ENCODE peak calls at places on chromosomes 5 and 9, in nine cellular contexts. T is left ventricle myocardium inferior, X is psoas muscle, W is ascending aorta, A is lung, C is kidney, G is tibial nerve, E is brain microvascular endothelial cell, R is stomach. I is an unnamed sample. For H3K36me3, the result is how much of the 10 kb centered on the place peaks cover.

GRCh38 chr9:111965566-111966019 is 69.0 kb downstream of the UGCG start:
- DNase-seq in T (no peak), X (no peak), W (no peak), A (no peak), C (no peak), G (no peak), E (peak), R (no peak), I (peak)

GRCh38 chr5:65791721-65792698 is 70.0 kb downstream of the NLN start:
- DNase-seq in T (no peak), X (no peak), W (no peak), A (no peak), C (no peak), G (no peak), E (no peak), R (no peak), I (no peak)

GRCh38 chr5:41305056-41305455 is 91.7 kb upstream of the C6 start:
- DNase-seq in T (no peak), X (no peak), W (no peak), A (no peak), C (no peak), G (no peak), E (no peak), R (no peak), I (no peak)

GRCh38 chr9:80208662-80209061 is 636.9 kb downstream of the TLE4 start:
- DNase-seq in T (no peak), X (no peak), W (no peak), A (no peak), C (no peak), G (no peak), E (no peak), R (no peak), I (no peak)

GRCh38 chr5:72920690-72921089 is 35.2 kb upstream of the FCHO2 start:
- DNase-seq in T (no peak), X (no peak), W (no peak), A (no peak), C (no peak), G (no peak), E (no peak), R (no peak), I (no peak)

GRCh38 chr5:131720714-131721113 is 76.1 kb downstream of the FNIP1 start:
- DNase-seq in T (no peak), X (no peak), W (no peak), A (no peak), C (no peak), G (no peak), E (no peak), R (no peak), I (no peak)

GRCh38 chr5:122942164-122942914 is 94.2 kb downstream of the PPIC start:
- DNase-seq in T (no peak), X (no peak), W (no peak), A (no peak), C (no peak), G (no peak), E (peak), R (no peak), I (peak)

GRCh38 chr5:88683506-88684135 is 199.4 kb downstream of the MEF2C start:
- DNase-seq in T (no peak), X (no peak), W (no peak), A (no peak), C (no peak), G (no peak), E (no peak), R (no peak), I (no peak)

GRCh38 chr5:142056831-142057696 is 44.2 kb upstream of the GNPDA1 start:
- DNase-seq in T (no peak), X (no peak), W (no peak), A (no peak), C (no peak), G (no peak), E (no peak), R (no peak), I (no peak)

GRCh38 chr5:153523196-153523595 is 32.7 kb downstream of the GRIA1 start:
- DNase-seq in T (no peak), X (no peak), W (no peak), A (no peak), C (no peak), G (no peak), E (peak), R (no peak), I (no peak)

GRCh38 chr9:136512651-136513066 is 29.8 kb upstream of the SEC16A start:
- DNase-seq in T (peak), X (no peak), W (no peak), A (no peak), C (no peak), G (no peak), E (no peak), R (no peak), I (no peak)

GRCh38 chr5:1291611-1292080 is 3.2 kb downstream of the TERT start:
- DNase-seq in T (no peak), X (no peak), W (peak), A (no peak), C (peak), G (no peak), E (no peak), R (no peak), I (no peak)

GRCh38 chr9:115234094-115234493 is 116.1 kb upstream of the TNC start:
- DNase-seq in T (no peak), X (no peak), W (no peak), A (peak), C (no peak), G (no peak), E (peak), R (no peak), I (peak)

GRCh38 chr9:124290053-124290581 is 32.4 kb downstream of the NEK6 start:
- DNase-seq in T (no peak), X (no peak), W (no peak), A (no peak), C (no peak), G (no peak), E (no peak), R (peak), I (no peak)
- TF ChIP-seq CTCF in T (no peak), X (no peak), W (no peak), A (no peak), C (no peak), G (no peak), E (no peak), R (peak), I (no peak)

GRCh38 chr5:150386024-150386855 is 26.5 kb downstream of the CD74 start:
- DNase-seq in T (no peak), X (no peak), W (no peak), A (no peak), C (no peak), G (no peak), E (no peak), R (no peak), I (no peak)
- H3K36me3 ChIP-seq in T (half or more), X (under half), W (half or more), A (under half), C (under half), G (under half), E (half or more), R (half or more), I (under half)

GRCh38 chr5:7868427-7868772 is 431 bp downstream of the FASTKD3 start:
- DNase-seq in T (no peak), X (no peak), W (no peak), A (no peak), C (no peak), G (no peak), E (no peak), R (no peak), I (no peak)

GRCh38 chr5:7869474-7870136 is 657 bp downstream of the MTRR start:
- DNase-seq in T (peak), X (no peak), W (no peak), A (no peak), C (no peak), G (no peak), E (no peak), R (peak), I (no peak)

GRCh38 chr5:7868773-7869473 is at the start of the genes FASTKD3 and MTRR:
- DNase-seq in T (peak), X (peak), W (peak), A (peak), C (peak), G (peak), E (peak), R (peak), I (peak)

GRCh38 chr5:7866194-7866593 is 2.6 kb downstream of the FASTKD3 start:
- DNase-seq in T (no peak), X (no peak), W (no peak), A (no peak), C (no peak), G (no peak), E (no peak), R (no peak), I (no peak)

GRCh38 chr5:7867260-7867659 is 1.6 kb downstream of the FASTKD3 start:
- DNase-seq in T (no peak), X (no peak), W (no peak), A (no peak), C (no peak), G (no peak), E (no peak), R (no peak), I (no peak)
- H3K4me3 ChIP-seq in T (no peak), X (no peak), W (peak), A (no peak), C (peak), G (no peak), E (no peak), R (no peak), I (no peak)

DNA sequence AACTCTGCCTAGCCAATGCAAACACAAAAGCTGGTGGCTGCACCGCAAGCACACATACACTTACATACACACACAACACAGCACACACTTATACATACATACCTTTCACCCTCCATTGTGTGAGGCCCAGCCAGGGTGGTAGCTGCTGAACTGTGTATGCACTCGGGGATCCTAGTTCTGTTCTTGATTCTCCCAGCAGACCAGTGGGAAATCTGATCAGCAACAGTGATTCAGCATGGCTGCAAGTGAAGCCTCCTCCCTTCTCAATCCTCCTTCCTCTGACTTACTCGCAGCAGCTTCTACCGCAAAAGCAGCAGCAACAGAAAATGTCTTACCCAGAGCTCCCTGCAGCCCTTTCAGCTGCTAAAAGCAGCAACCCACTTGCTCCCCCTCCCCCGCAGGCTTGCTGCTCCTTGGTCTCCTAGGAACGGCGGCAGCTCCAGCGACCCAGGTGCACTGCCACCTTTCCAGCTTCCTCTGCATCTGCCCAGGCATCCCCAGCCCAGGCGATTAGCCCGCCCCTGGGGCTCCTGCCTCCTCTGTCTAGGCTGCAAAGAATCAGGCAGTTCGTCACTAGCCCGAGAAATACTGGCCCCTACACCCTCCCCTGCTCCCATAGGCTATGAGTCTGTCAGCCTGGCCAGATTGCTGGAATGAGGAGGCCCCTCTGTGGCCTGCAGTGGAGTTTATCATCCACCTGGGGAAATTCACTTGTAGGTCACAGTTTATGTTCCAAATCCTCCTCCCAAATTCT is at the start of gene KLHL3:
- DNase-seq in T (peak), X (no peak), W (peak), A (peak), C (peak), G (no peak), E (peak), R (peak), I (no peak)
- TF ChIP-seq CTCF in T (peak), X (no peak), W (no peak), A (no peak), C (peak), G (peak), E (peak), R (no peak), I (no peak)

GRCh38 chr5:33332804-33333203 is 108.0 kb upstream of the TARS1 start:
- DNase-seq in T (no peak), X (no peak), W (no peak), A (no peak), C (no peak), G (no peak), E (no peak), R (no peak), I (no peak)
- H3K36me3 ChIP-seq in T (under half), X (under half), W (under half), A (under half), C (under half), G (under half), E (under half), R (under half), I (under half)

GRCh38 chr9:108040783-108041182 is 551.2 kb upstream of the KLF4 start:
- DNase-seq in T (no peak), X (no peak), W (no peak), A (no peak), C (no peak), G (no peak), E (peak), R (peak), I (no peak)
- H3K4me3 ChIP-seq in T (no peak), X (no peak), W (no peak), A (no peak), C (no peak), G (no peak), E (no peak), R (no peak), I (no peak)